ENCODE peak calls at places on chromosomes 2 and 18, in four cellular contexts. I, Y, R and E are unnamed samples.

GRCh38 chr18:31162419-31162793 is 250 bp downstream of the DSC1 start:
- DNase-seq in Y (no peak), R (no peak), I (no peak), E (no peak)

GRCh38 chr2:95297639-95298395 is 670 bp downstream of the KCNIP3 start:
- DNase-seq in R (no peak), Y (no peak), I (no peak), E (no peak)

GRCh38 chr18:78622251-78622953 is 357.2 kb upstream of the SALL3 start:
- DNase-seq in R (no peak), Y (no peak), I (no peak), E (no peak)

GRCh38 chr18:70261141-70261788 is 27.6 kb upstream of the SOCS6 start:
- DNase-seq in Y (no peak), R (no peak), I (no peak), E (no peak)

GRCh38 chr18:36633961-36634412 is 194.8 kb downstream of the TPGS2 start:
- DNase-seq in R (no peak), I (no peak), Y (no peak), E (no peak)

GRCh38 chr18:43893001-43893637 is 615.8 kb upstream of the SYT4 start:
- DNase-seq in Y (no peak), R (no peak), I (no peak), E (no peak)

GRCh38 chr2:127504552-127505460 is 21.5 kb downstream of the IWS1 start:
- DNase-seq in I (no peak), Y (no peak), R (no peak), E (no peak)

GRCh38 chr2:227407601-227408089 is 19.9 kb upstream of the SCYGR1 start:
- DNase-seq in R (no peak), Y (no peak), I (no peak), E (no peak)

GRCh38 chr2:72104821-72105588 is 42.7 kb downstream of the CYP26B1 start:
- DNase-seq in Y (no peak), R (peak; percentile 15), I (no peak), E (no peak)

GRCh38 chr2:196750291-196750923 is 49.1 kb downstream of the GTF3C3 start:
- DNase-seq in R (no peak), I (no peak), Y (no peak), E (no peak)

GRCh38 chr2:164430166-164430783 is 191.0 kb downstream of the GRB14 start:
- DNase-seq in I (peak; percentile 17), Y (peak; percentile 10), R (peak; percentile 39), E (peak; percentile 23)

GRCh38 chr18:55243852-55244251 is 284.6 kb upstream of the CCDC68 start:
- DNase-seq in Y (no peak), I (no peak), R (no peak), E (no peak)

GRCh38 chr18:47929681-47930085 is 776 bp downstream of the SMAD2 start:
- DNase-seq in R (peak; percentile 37), I (no peak), Y (peak; percentile 47), E (no peak)

GRCh38 chr2:136242100-136242499 is 124.2 kb upstream of the CXCR4 start:
- DNase-seq in R (no peak), I (no peak), Y (no peak), E (no peak)

GRCh38 chr2:172226244-172227061 is 123.8 kb upstream of the DLX2 start:
- DNase-seq in I (no peak), Y (peak; percentile 49), R (peak; percentile 63), E (no peak)

GRCh38 chr2:160557903-160558302 is 64.3 kb upstream of the RBMS1 start:
- DNase-seq in R (no peak), I (no peak), Y (no peak), E (no peak)

GRCh38 chr2:130387071-130387400 is 31.2 kb downstream of the PTPN18 start:
- DNase-seq in Y (no peak), I (no peak), R (no peak), E (no peak)

GRCh38 chr2:42835577-42836371 is 43.4 kb upstream of the HAAO start:
- DNase-seq in Y (no peak), R (peak; percentile 61), I (no peak), E (no peak)

DNA sequence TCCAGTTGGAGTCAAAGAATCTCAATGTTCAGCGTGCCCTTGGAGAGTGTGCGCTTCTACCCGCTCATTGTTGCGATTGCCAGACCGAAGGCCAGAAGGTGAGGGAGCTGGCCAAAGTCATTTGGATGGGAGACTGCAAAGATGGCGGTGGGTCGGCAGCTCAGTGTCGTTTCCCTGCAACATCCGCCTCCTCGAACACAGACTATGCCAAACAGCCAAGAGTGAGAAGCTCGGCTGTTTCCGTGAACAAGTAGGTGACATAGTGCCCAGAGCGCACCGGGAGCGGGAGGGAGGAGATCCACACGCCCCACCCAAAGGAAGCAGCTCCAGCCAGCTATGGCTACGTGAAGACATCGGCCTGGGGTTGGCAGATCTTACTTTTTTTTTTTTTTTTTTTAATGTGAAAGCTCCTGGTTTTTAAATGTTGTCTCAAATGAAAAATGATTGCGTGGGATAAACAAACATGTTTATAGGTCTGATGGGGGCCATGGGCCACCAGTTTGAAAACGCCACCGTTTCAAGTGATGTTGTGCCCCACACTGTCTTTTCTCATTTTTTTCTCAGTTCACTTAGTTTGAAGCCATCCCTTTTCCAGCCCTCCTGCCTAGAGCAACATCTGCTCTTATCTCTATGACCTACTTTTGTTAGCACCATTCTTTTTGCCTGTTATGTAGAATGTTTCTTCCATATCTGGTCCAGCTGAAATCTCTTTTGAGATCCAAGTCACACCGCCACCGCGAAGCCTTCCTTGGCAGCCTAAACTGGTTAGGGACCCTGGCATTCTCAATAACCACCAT is 682.4 kb downstream of the RNF144A start:
- DNase-seq in Y (no peak), I (peak; percentile 38), R (no peak), E (no peak)
- TF ChIP-seq RAD21 in Y (no peak), I (no peak), R (no peak), E (no peak)

DNA sequence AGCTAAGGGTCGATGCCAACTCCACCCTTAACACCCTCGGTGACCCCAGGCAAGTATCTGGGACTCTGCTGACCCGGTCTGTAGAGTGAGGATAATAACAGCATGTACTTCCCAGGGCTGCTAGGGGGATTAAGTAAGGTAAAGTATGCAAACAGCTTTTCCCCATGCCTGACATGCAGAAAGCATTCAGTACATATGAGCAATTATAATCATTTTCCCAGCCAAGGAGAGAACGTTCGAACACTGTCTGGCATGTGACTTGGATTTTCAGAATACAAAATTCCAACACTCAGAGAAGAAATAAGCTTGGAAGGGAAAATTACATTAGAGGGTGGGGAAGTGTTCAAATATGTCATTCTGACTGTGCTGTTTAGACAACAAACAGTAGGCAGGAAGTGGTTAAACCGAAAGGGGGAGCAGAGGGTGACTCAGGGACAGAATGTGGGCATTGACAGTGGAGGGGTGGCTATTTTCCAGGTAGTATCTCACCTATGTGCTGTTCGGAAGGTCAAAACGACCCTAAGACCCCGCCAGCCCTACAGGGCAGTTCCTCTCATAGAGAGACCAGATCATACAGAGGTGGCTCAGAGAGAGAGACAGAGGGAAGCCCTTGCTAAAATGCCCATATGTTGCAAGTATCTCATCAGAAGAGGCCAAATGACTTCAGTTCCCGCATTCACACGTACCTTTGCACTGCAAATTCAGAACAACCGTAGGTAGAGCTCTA is 14.9 kb downstream of the ASPRV1 start:
- DNase-seq in R (peak; percentile 82), I (no peak), Y (peak; percentile 61), E (peak; percentile 34)
- TF ChIP-seq ZBTB33 in R (no peak), I (no peak), Y (no peak), E (no peak)

DNA sequence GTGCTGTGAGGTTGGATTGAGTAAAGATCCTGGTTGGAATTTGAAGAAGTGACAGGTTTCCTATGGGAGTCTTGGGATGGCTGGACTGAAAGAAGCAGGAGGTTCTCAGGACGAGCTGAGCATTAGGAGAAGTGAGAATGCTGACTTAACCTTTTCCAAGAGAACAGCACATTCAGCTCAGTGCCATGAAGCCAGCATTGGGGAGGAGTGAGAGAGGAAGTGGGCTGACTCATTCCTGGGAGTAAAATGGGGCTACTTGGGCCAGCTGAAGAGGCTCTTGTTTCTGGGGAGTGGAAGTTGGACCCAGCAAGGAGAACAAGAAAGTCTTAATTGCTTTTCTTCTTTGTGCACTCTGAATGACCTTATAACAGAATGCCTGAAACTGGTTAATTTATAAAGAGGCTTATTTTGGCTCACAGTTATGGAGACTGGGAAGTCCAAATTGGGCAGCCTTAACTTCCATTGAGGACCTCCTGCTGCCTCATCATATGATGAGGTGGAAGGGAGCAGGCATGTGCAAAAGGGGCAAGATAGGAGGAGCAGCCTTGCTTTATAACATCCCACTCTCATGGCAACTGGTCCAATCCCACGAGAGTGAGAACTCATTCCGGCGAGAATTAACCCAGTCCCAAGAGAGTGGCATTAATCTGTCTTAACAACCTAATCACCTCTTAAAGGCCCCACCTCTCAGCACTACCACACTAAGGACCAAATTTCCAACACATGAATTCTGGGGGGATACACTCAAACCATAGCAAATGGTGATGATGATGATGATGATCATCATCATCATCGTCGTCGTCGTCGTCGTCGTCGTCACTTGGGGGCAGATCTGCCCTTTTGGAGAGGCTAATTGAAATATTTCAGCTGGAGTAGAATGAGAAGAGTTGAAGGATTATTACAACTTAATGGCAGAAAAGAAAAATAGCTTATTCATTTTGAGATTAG is 26.1 kb downstream of the DGUOK start:
- DNase-seq in R (no peak), Y (no peak), I (no peak), E (no peak)
- TF ChIP-seq RAD21 in R (no peak), Y (no peak), I (no peak), E (no peak)

GRCh38 chr2:53497020-53497419 is 270.6 kb upstream of the CHAC2 start:
- DNase-seq in R (no peak), I (no peak), Y (no peak), E (no peak)

GRCh38 chr2:53500181-53500580 is 267.4 kb upstream of the CHAC2 start:
- DNase-seq in Y (no peak), R (no peak), I (no peak), E (no peak)

DNA sequence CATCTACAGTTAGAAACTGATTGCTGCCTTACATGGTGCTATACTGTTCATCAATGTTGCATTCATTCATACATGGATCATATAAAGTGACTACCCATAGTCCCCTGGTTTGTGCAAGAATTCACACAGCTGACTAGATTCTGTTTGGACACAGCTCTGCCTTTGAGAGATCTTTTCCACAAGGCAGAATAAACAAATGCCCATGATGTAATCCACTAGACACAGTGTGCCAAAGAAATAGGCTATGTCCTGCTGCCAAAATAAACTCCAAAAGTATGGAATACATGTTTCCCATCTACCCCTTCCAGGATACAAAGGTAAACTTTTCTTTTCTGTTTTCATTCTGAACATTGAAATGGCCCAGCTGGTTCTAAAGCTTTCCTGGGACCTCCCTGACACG is 269.4 kb upstream of the CHAC2 start:
- DNase-seq in Y (no peak), I (no peak), R (no peak), E (no peak)
- TF ChIP-seq ZBTB33 in Y (no peak), I (no peak), R (no peak), E (no peak)

DNA sequence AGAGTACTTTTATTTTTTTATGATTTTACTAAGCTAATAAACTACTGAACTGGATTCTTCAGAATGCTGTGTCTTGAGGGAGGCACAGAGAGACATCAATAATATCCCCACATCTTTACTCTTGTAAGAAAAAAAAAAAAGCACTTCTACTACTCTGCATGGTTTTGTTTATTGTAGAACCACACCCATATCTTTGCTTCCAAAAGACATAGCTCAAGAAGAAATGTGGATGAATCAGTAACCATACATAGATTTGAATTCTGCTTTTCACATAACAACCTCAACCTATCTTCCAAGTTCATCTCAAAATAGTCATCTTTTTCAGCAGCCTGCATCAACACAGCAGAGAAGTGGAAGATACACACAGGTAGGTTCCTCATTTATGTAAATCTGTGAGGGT is 12.2 kb upstream of the COL5A2 start:
- DNase-seq in R (no peak), I (no peak), Y (no peak), E (no peak)
- TF ChIP-seq RAD21 in R (no peak), I (no peak), Y (no peak), E (no peak)

DNA sequence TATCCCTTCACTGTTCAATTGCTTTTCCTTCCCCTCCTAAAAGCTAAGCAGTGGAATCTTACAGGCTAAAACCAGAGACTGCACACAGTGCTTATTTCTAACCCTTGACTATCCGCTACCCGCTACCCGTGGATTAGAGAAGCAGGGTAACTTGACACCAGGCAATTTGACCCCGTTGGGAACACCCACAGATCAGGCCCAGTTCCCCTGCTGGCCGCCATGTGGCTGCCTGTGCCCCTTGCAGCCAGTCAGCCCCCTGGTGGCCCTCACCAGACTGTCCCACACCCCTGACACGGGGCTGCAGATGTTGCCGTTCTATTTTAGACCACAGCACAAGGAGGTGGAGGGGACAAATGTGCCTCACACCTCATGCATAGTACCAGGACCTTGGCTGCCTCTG is 74.8 kb downstream of the TXNL1 start:
- DNase-seq in R (peak; percentile 51), Y (peak; percentile 68), I (no peak), E (peak; percentile 10)
- TF ChIP-seq ZBTB33 in R (no peak), Y (no peak), I (no peak), E (no peak)